ENCODE peak calls at places on chromosome 17, in four cellular contexts. P is cardiac fibroblast, T is fibroblast of the aortic adventitia, C is choroid plexus epithelial cell. F is an unnamed sample.

GRCh38 chr17:27532269-27533067 is 76.2 kb downstream of the KSR1 start:
- DNase-seq in P (peak), T (no peak), C (peak), F (peak)

GRCh38 chr17:78547035-78547434 is 30.2 kb downstream of the DNAH17 start:
- DNase-seq in P (no peak), T (no peak), C (no peak), F (no peak)

GRCh38 chr17:49920370-49920769 is 48.6 kb upstream of the DLX4 start:
- DNase-seq in P (no peak), T (no peak), C (no peak), F (no peak)

GRCh38 chr17:66076546-66077190 is 115.3 kb downstream of the CEP112 start:
- DNase-seq in P (no peak), T (no peak), C (no peak), F (no peak)

GRCh38 chr17:76379646-76380376 is 4.6 kb upstream of the SPHK1 start:
- DNase-seq in P (no peak), T (no peak), C (no peak), F (no peak)

GRCh38 chr17:80826955-80827645 is 164.5 kb upstream of the CHMP6 start:
- DNase-seq in P (peak), T (peak), C (peak), F (peak)

GRCh38 chr17:60832206-60832605 is 154.6 kb downstream of the BCAS3 start:
- DNase-seq in P (no peak), T (peak), C (peak), F (peak)

GRCh38 chr17:44203731-44204452 is 4.2 kb upstream of the ATXN7L3 start:
- DNase-seq in P (peak), T (peak), C (peak), F (peak)

GRCh38 chr17:49730078-49730786 is 22.5 kb upstream of the SLC35B1 start:
- DNase-seq in P (peak), T (peak), C (peak), F (peak)

GRCh38 chr17:17141860-17142552 is 64.1 kb downstream of the PLD6 start:
- DNase-seq in P (peak), T (peak), C (peak), F (peak)

GRCh38 chr17:9845306-9845705 is 19.6 kb downstream of the GLP2R start:
- DNase-seq in P (no peak), T (no peak), C (no peak), F (no peak)

GRCh38 chr17:82648761-82649474 is 674 bp upstream of the WDR45B start:
- DNase-seq in P (no peak), T (no peak), C (no peak), F (peak)

GRCh38 chr17:73324711-73325526 is 13.1 kb upstream of the CDC42EP4 start:
- DNase-seq in P (no peak), T (no peak), C (no peak), F (no peak)

DNA sequence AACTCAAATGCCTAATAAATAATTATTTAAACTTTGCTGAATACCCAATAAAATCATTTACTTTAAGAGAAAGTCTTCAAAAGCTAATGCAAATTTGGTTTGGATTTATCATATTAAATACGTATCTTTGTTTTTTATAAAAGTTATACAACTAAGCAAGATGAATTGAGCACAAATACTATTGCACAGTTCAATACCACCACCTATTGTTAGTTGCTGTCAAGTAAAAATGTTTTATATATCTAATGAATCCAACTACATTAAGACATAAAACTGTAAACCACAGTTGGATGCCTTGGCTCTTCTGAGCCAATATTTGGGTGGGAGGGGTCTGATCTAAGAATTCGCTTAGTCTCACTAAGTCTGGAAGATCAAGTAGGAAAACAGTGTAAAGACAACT is 7.7 kb downstream of the FBXL20 start:
- DNase-seq in P (peak), T (peak), C (peak), F (peak)
- TF ChIP-seq CTCF in P (no peak), T (peak), C (no peak), F (no peak)

GRCh38 chr17:34131386-34131785 is 123.7 kb upstream of the CCL2 start:
- DNase-seq in P (no peak), T (no peak), C (no peak), F (no peak)

GRCh38 chr17:34139996-34140395 is 115.1 kb upstream of the CCL2 start:
- DNase-seq in P (no peak), T (no peak), C (no peak), F (no peak)

GRCh38 chr17:34133350-34133749 is 121.7 kb upstream of the CCL2 start:
- DNase-seq in P (no peak), T (no peak), C (no peak), F (no peak)

DNA sequence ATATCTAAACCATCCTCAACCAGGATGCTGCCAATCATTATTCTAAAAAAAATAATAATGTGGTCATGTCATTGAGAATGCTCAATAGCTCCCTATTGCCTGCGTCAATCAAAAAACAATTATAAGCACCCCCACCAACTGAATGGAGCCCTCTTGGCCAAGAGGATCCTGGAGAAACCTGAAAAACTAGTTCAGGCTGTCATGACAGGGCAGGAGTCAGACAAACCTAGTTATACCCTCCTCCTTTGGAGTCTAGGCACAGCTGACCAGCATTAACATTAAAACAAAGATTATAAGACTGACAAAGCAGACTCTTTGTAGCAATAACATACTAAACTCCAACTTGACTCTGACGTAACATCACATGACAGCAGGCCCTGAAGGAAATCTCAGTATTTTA is 119.2 kb upstream of the CCL2 start:
- DNase-seq in P (no peak), T (no peak), C (no peak), F (no peak)
- H3K4me3 ChIP-seq in P (no peak), T (no peak), C (no peak), F (no peak)

GRCh38 chr17:20988001-20988641 is 54.7 kb downstream of the USP22 start:
- DNase-seq in P (no peak), T (no peak), C (no peak), F (no peak)
- TF ChIP-seq CTCF in P (no peak), T (no peak), C (no peak), F (no peak)

DNA sequence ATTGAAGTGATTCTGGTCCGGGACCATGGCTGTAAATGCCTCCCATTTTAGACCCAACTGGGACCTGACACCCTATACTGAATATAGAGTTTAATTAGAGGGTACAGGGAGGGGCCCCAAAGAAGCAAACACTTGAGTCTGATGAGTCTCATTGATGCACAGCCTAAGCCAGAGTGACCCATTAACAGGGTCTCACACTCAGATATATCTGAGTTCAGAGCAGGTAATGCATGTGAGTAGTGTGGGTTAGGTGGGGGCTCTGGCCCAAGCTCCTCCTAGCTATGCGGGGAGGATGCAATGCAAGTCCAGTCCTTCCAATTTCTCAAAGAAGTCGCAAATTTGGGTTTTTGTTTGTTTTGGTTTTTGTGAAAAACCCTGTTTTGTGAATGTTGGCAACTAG is 17.1 kb upstream of the MARCHF10 start:
- DNase-seq in P (no peak), T (no peak), C (no peak), F (no peak)
- H3K4me3 ChIP-seq in P (no peak), T (no peak), C (no peak), F (no peak)